ENCODE peak calls at places on chromosomes 5 and 9, in ten cellular contexts. S, W, X, E, B, P, Q, U, V and A are unnamed samples.

GRCh38 chr5:107985144-107985543 is 314.4 kb upstream of the EFNA5 start:
- DNase-seq in Q (no peak), X (peak; percentile 3), W (no peak), P (no peak), E (no peak), S (no peak), B (no peak), U (peak; percentile 40), V (no peak), A (peak; percentile 9)

GRCh38 chr5:122498163-122498562 is 186.1 kb downstream of the SNCAIP start:
- DNase-seq in W (no peak), X (no peak), U (no peak), V (no peak), B (no peak), Q (no peak), E (peak; percentile 87), P (peak; percentile 32), S (no peak), A (no peak)

GRCh38 chr5:142918959-142919635 is 148.9 kb downstream of the ARHGAP26 start:
- DNase-seq in B (no peak), V (no peak), S (no peak), W (no peak), P (no peak), U (no peak), X (no peak), Q (no peak), E (no peak), A (no peak)

GRCh38 chr9:5951686-5952211 is 61.1 kb downstream of the MLANA start:
- DNase-seq in Q (no peak), W (no peak), S (no peak), P (no peak), U (no peak), B (no peak), V (no peak), X (no peak), E (no peak), A (no peak)

GRCh38 chr9:134374301-134375010 is 48.2 kb downstream of the RXRA start:
- DNase-seq in B (no peak), Q (peak; percentile 78), X (no peak), V (no peak), P (peak; percentile 76), U (no peak), W (no peak), E (no peak), S (no peak), A (no peak)

GRCh38 chr5:580436-580835 is 31.7 kb upstream of the CEP72 start:
- DNase-seq in S (no peak), U (no peak), V (no peak), B (no peak), Q (no peak), P (no peak), E (no peak), X (no peak), W (no peak), A (no peak)

GRCh38 chr5:71892641-71893340 is 173.7 kb downstream of the CARTPT start:
- DNase-seq in X (no peak), W (no peak), V (no peak), Q (no peak), U (no peak), P (no peak), B (no peak), S (no peak), E (peak; percentile 4), A (no peak)

GRCh38 chr5:138953370-138954256 is 78.5 kb upstream of the LRRTM2 start:
- DNase-seq in V (no peak), S (no peak), P (peak; percentile 90), Q (peak; percentile 82), B (peak; percentile 90), X (no peak), E (no peak), W (no peak), U (peak; percentile 66), A (peak; percentile 80)

GRCh38 chr9:112753725-112754124 is 3.2 kb downstream of the SNX30 start:
- DNase-seq in B (no peak), P (no peak), E (no peak), S (no peak), Q (no peak), V (no peak), X (peak; percentile 36), U (no peak), W (no peak), A (no peak)

GRCh38 chr9:121598167-121599000 is 53.0 kb upstream of the DAB2IP start:
- DNase-seq in P (no peak), E (peak; percentile 96), V (peak; percentile 91), W (no peak), Q (peak; percentile 89), U (no peak), S (peak; percentile 88), B (no peak), X (peak; percentile 67), A (peak; percentile 75)

GRCh38 chr9:107422189-107422802 is 67.3 kb downstream of the KLF4 start:
- DNase-seq in B (peak; percentile 78), X (peak; percentile 78), S (peak; percentile 84), W (no peak), V (peak; percentile 81), U (peak; percentile 58), Q (no peak), P (peak; percentile 60), E (peak; percentile 94), A (peak; percentile 80)

GRCh38 chr9:136483589-136484152 is 831 bp upstream of the SEC16A start:
- DNase-seq in Q (peak; percentile 100), S (peak; percentile 98), X (peak; percentile 67), P (peak; percentile 96), E (peak; percentile 90), V (peak; percentile 92), U (peak; percentile 92), B (peak; percentile 99), W (no peak), A (peak; percentile 95)

GRCh38 chr9:135504262-135505229 is 4.1 kb downstream of the MRPS2 start:
- DNase-seq in P (peak; percentile 83), X (peak; percentile 31), S (peak; percentile 72), Q (peak; percentile 40), U (peak; percentile 39), V (no peak), E (peak; percentile 82), B (peak; percentile 82), W (no peak), A (peak; percentile 52)

GRCh38 chr5:59525957-59526356 is 367.6 kb downstream of the PDE4D start:
- DNase-seq in U (peak; percentile 63), X (no peak), S (no peak), P (no peak), E (no peak), V (no peak), Q (no peak), W (no peak), B (no peak), A (no peak)

GRCh38 chr5:5135957-5136676 is 4.0 kb upstream of the ADAMTS16 start:
- DNase-seq in B (no peak), E (no peak), U (no peak), V (no peak), Q (no peak), W (peak; percentile 81), S (no peak), X (no peak), P (no peak), A (no peak)

GRCh38 chr5:5141625-5142527 is 1.7 kb downstream of the ADAMTS16 start:
- DNase-seq in V (no peak), E (peak; percentile 87), B (no peak), U (peak; percentile 45), S (no peak), Q (no peak), X (peak; percentile 45), P (peak; percentile 53), W (no peak), A (peak; percentile 32)

GRCh38 chr5:5141011-5141599 is 975 bp downstream of the ADAMTS16 start:
- DNase-seq in W (no peak), B (no peak), X (no peak), Q (no peak), S (no peak), E (peak; percentile 42), U (no peak), P (no peak), V (no peak), A (no peak)

GRCh38 chr5:5140051-5141010 is at the start of gene ADAMTS16:
- DNase-seq in X (no peak), W (no peak), E (peak; percentile 76), S (peak; percentile 78), P (peak; percentile 74), U (no peak), B (no peak), V (no peak), Q (peak; percentile 85), A (no peak)

GRCh38 chr5:5139358-5140050 is 626 bp upstream of the ADAMTS16 start:
- DNase-seq in E (no peak), W (no peak), S (no peak), B (no peak), V (no peak), Q (peak; percentile 80), U (no peak), P (peak; percentile 72), X (no peak), A (no peak)
- H3K36me3 ChIP-seq in E (peaks cover 5% of the 10 kb centered on the region), W (no peaks in the 10 kb centered on the region), S (no peaks in the 10 kb centered on the region), B (no peaks in the 10 kb centered on the region), V (no peaks in the 10 kb centered on the region), Q (no peaks in the 10 kb centered on the region), U (no peaks in the 10 kb centered on the region), P (no peaks in the 10 kb centered on the region), X (no peaks in the 10 kb centered on the region), A (no peaks in the 10 kb centered on the region)

GRCh38 chr9:114156658-114157421 is 1.5 kb downstream of the COL27A1 start:
- DNase-seq in Q (peak; percentile 88), S (peak; percentile 64), W (no peak), B (no peak), P (peak; percentile 73), U (peak; percentile 50), E (peak; percentile 63), V (no peak), X (no peak), A (peak; percentile 27)
- H3K4me1 ChIP-seq in Q (peaks cover 24% of the 10 kb centered on the region), S (peaks cover 14% of the 10 kb centered on the region), W (peaks cover 4% of the 10 kb centered on the region), B (peaks cover 32% of the 10 kb centered on the region), P (peaks cover 8% of the 10 kb centered on the region), U (peaks cover 25% of the 10 kb centered on the region), E (peaks cover 32% of the 10 kb centered on the region), V (no peaks in the 10 kb centered on the region), X (no peaks in the 10 kb centered on the region), A (peaks cover 11% of the 10 kb centered on the region)

DNA sequence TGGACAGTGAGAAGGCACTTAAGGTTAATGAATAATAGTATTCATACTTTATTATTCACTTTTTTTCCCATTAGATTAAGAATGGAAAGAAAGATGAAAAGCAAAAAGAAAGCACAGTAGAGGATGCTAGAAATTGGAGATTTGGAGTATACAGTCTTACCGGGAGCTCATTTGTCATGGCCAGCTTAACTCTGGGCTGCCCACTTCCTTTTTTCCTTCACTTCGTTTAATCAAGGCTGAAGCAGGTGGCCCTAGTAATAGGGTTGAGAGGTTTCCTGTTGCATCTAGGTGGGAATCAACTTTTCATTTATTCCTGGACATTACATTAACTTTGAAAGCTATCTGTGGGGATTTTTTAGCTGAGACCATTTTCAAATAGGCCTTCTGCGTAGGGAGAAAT is 57.0 kb upstream of the MEGF10 start:
- DNase-seq in W (no peak), X (no peak), U (no peak), B (no peak), Q (no peak), S (no peak), E (no peak), V (no peak), P (no peak), A (no peak)
- TF ChIP-seq POLR2AphosphoS5 in W (no peak), X (no peak), U (no peak), B (no peak), Q (no peak), S (no peak), E (no peak), V (no peak), P (no peak), A (no peak)

DNA sequence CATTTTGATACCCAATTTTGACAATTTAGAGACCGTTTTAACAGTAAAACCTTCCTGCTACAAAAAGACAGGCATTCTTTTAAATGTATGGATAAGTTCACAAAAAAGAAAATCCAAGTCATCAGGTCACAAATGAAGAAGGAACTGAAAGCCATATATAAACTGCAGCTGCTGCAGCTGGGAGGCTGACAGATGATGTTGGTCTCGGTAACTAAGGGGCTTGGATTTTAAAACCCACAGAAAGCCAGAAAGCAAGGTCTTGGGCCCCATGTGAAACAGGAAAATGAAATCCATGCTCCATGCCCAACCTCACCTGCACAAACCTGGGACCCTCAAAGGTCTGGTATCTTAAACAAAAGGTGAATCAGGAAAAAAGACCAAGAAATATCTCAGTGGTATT is 15.7 kb upstream of the C5orf34 start:
- DNase-seq in V (no peak), U (no peak), X (no peak), W (no peak), E (no peak), P (no peak), S (no peak), B (no peak), Q (no peak), A (no peak)
- H3K36me3 ChIP-seq in V (peaks cover 5% of the 10 kb centered on the region), U (peaks cover 20% of the 10 kb centered on the region), X (peaks cover 51% of the 10 kb centered on the region), W (peaks cover 65% of the 10 kb centered on the region), E (peaks cover 53% of the 10 kb centered on the region), P (peaks cover 84% of the 10 kb centered on the region), S (peaks cover 7% of the 10 kb centered on the region), B (peaks cover 92% of the 10 kb centered on the region), Q (peaks cover 82% of the 10 kb centered on the region), A (peaks cover 3% of the 10 kb centered on the region)